ENCODE peak calls at places on chromosomes 2 and 18, in eight cellular contexts. One of them, this sample, is unnamed.
A peak's percentile ranks its signal among the peaks of the same experiment; 100 is the strongest.

GRCh38 chr2:127012868-127013267 is 94.1 kb downstream of the BIN1 start:
- DNase-seq in heart right ventricle: no peak
- DNase-seq in neural progenitor cell: no peak
- DNase-seq in AG10803: peak; percentile 6
- DNase-seq in CD4-positive, alpha-beta memory T cell: no peak
- DNase-seq in naive thymus-derived CD4-positive, alpha-beta T cell: no peak
- DNase-seq in astrocyte: no peak
- DNase-seq in right atrium auricular region: no peak
- DNase-seq in this sample: no peak

GRCh38 chr2:126776255-126776654 is 120.3 kb downstream of the GYPC start:
- DNase-seq in heart right ventricle: peak; percentile 30
- DNase-seq in neural progenitor cell: peak; percentile 9
- DNase-seq in AG10803: no peak
- DNase-seq in CD4-positive, alpha-beta memory T cell: no peak
- DNase-seq in naive thymus-derived CD4-positive, alpha-beta T cell: no peak
- DNase-seq in astrocyte: no peak
- DNase-seq in right atrium auricular region: no peak
- DNase-seq in this sample: no peak

GRCh38 chr2:238700506-238701050 is 147.3 kb upstream of the TWIST2 start:
- DNase-seq in heart right ventricle: no peak
- DNase-seq in neural progenitor cell: no peak
- DNase-seq in AG10803: no peak
- DNase-seq in CD4-positive, alpha-beta memory T cell: no peak
- DNase-seq in naive thymus-derived CD4-positive, alpha-beta T cell: no peak
- DNase-seq in astrocyte: no peak
- DNase-seq in right atrium auricular region: peak; percentile 57
- DNase-seq in this sample: no peak

GRCh38 chr18:46067431-46068007 is 4.5 kb downstream of the PSTPIP2 start:
- DNase-seq in heart right ventricle: no peak
- DNase-seq in neural progenitor cell: no peak
- DNase-seq in AG10803: no peak
- DNase-seq in CD4-positive, alpha-beta memory T cell: no peak
- DNase-seq in naive thymus-derived CD4-positive, alpha-beta T cell: no peak
- DNase-seq in astrocyte: no peak
- DNase-seq in right atrium auricular region: no peak
- DNase-seq in this sample: peak; percentile 13

GRCh38 chr18:25853716-25854465 is 236.5 kb downstream of the SS18 start:
- DNase-seq in heart right ventricle: no peak
- DNase-seq in neural progenitor cell: no peak
- DNase-seq in AG10803: no peak
- DNase-seq in CD4-positive, alpha-beta memory T cell: no peak
- DNase-seq in naive thymus-derived CD4-positive, alpha-beta T cell: no peak
- DNase-seq in astrocyte: peak; percentile 9
- DNase-seq in right atrium auricular region: no peak
- DNase-seq in this sample: no peak

GRCh38 chr2:66581461-66582363 is 146.8 kb downstream of the MEIS1 start:
- DNase-seq in heart right ventricle: peak; percentile 17
- DNase-seq in neural progenitor cell: peak; percentile 61
- DNase-seq in AG10803: peak; percentile 21
- DNase-seq in CD4-positive, alpha-beta memory T cell: no peak
- DNase-seq in naive thymus-derived CD4-positive, alpha-beta T cell: no peak
- DNase-seq in astrocyte: no peak
- DNase-seq in right atrium auricular region: no peak
- DNase-seq in this sample: no peak

GRCh38 chr2:185934232-185934631 is 195.6 kb downstream of the FSIP2 start:
- DNase-seq in heart right ventricle: no peak
- DNase-seq in neural progenitor cell: no peak
- DNase-seq in AG10803: no peak
- DNase-seq in CD4-positive, alpha-beta memory T cell: no peak
- DNase-seq in naive thymus-derived CD4-positive, alpha-beta T cell: no peak
- DNase-seq in astrocyte: no peak
- DNase-seq in right atrium auricular region: no peak
- DNase-seq in this sample: no peak

GRCh38 chr18:27042177-27042576 is 142.9 kb downstream of the CHST9 start:
- DNase-seq in heart right ventricle: no peak
- DNase-seq in neural progenitor cell: no peak
- DNase-seq in AG10803: no peak
- DNase-seq in CD4-positive, alpha-beta memory T cell: no peak
- DNase-seq in naive thymus-derived CD4-positive, alpha-beta T cell: no peak
- DNase-seq in astrocyte: no peak
- DNase-seq in right atrium auricular region: no peak
- DNase-seq in this sample: no peak

GRCh38 chr2:67599561-67599960 is 202.4 kb downstream of the ETAA1 start:
- DNase-seq in heart right ventricle: no peak
- DNase-seq in neural progenitor cell: no peak
- DNase-seq in AG10803: no peak
- DNase-seq in CD4-positive, alpha-beta memory T cell: no peak
- DNase-seq in naive thymus-derived CD4-positive, alpha-beta T cell: no peak
- DNase-seq in astrocyte: no peak
- DNase-seq in right atrium auricular region: no peak
- DNase-seq in this sample: no peak

GRCh38 chr2:101342625-101343008 is 34.1 kb upstream of the RNF149 start:
- DNase-seq in heart right ventricle: no peak
- DNase-seq in neural progenitor cell: no peak
- DNase-seq in AG10803: no peak
- DNase-seq in CD4-positive, alpha-beta memory T cell: no peak
- DNase-seq in naive thymus-derived CD4-positive, alpha-beta T cell: no peak
- DNase-seq in astrocyte: no peak
- DNase-seq in right atrium auricular region: no peak
- DNase-seq in this sample: no peak

GRCh38 chr2:157785866-157786662 is 90.1 kb downstream of the ACVR1 start:
- DNase-seq in heart right ventricle: no peak
- DNase-seq in neural progenitor cell: no peak
- DNase-seq in AG10803: no peak
- DNase-seq in CD4-positive, alpha-beta memory T cell: no peak
- DNase-seq in naive thymus-derived CD4-positive, alpha-beta T cell: no peak
- DNase-seq in astrocyte: peak; percentile 67
- DNase-seq in right atrium auricular region: no peak
- DNase-seq in this sample: no peak

GRCh38 chr18:46411862-46412690 is 244.9 kb downstream of the LOXHD1 start:
- DNase-seq in heart right ventricle: peak; percentile 40
- DNase-seq in neural progenitor cell: no peak
- DNase-seq in AG10803: no peak
- DNase-seq in CD4-positive, alpha-beta memory T cell: no peak
- DNase-seq in naive thymus-derived CD4-positive, alpha-beta T cell: no peak
- DNase-seq in astrocyte: peak; percentile 16
- DNase-seq in right atrium auricular region: peak; percentile 62
- DNase-seq in this sample: no peak

GRCh38 chr18:59861009-59861408 is 38.8 kb upstream of the PMAIP1 start:
- DNase-seq in heart right ventricle: no peak
- DNase-seq in neural progenitor cell: no peak
- DNase-seq in AG10803: no peak
- DNase-seq in CD4-positive, alpha-beta memory T cell: no peak
- DNase-seq in naive thymus-derived CD4-positive, alpha-beta T cell: no peak
- DNase-seq in astrocyte: peak; percentile 64
- DNase-seq in right atrium auricular region: no peak
- DNase-seq in this sample: no peak

GRCh38 chr2:239305771-239306170 is 95.0 kb downstream of the HDAC4 start:
- DNase-seq in heart right ventricle: no peak
- DNase-seq in neural progenitor cell: no peak
- DNase-seq in AG10803: no peak
- DNase-seq in CD4-positive, alpha-beta memory T cell: no peak
- DNase-seq in naive thymus-derived CD4-positive, alpha-beta T cell: no peak
- DNase-seq in astrocyte: no peak
- DNase-seq in right atrium auricular region: no peak
- DNase-seq in this sample: no peak

GRCh38 chr2:84427235-84428138 is 31.6 kb downstream of the SUCLG1 start:
- DNase-seq in heart right ventricle: no peak
- DNase-seq in neural progenitor cell: no peak
- DNase-seq in AG10803: peak; percentile 79
- DNase-seq in CD4-positive, alpha-beta memory T cell: no peak
- DNase-seq in naive thymus-derived CD4-positive, alpha-beta T cell: no peak
- DNase-seq in astrocyte: peak; percentile 67
- DNase-seq in right atrium auricular region: no peak
- DNase-seq in this sample: no peak

GRCh38 chr2:45627911-45628310 is 16.8 kb upstream of the SRBD1 start:
- DNase-seq in heart right ventricle: no peak
- DNase-seq in neural progenitor cell: no peak
- DNase-seq in AG10803: peak; percentile 67
- DNase-seq in CD4-positive, alpha-beta memory T cell: no peak
- DNase-seq in naive thymus-derived CD4-positive, alpha-beta T cell: no peak
- DNase-seq in astrocyte: peak; percentile 58
- DNase-seq in right atrium auricular region: no peak
- DNase-seq in this sample: no peak

GRCh38 chr2:109457366-109457765 is 156.4 kb downstream of the SEPTIN10 start:
- DNase-seq in heart right ventricle: no peak
- DNase-seq in neural progenitor cell: no peak
- DNase-seq in AG10803: no peak
- DNase-seq in CD4-positive, alpha-beta memory T cell: no peak
- DNase-seq in naive thymus-derived CD4-positive, alpha-beta T cell: no peak
- DNase-seq in astrocyte: no peak
- DNase-seq in right atrium auricular region: no peak
- DNase-seq in this sample: no peak

GRCh38 chr2:191243154-191243553 is 2.0 kb upstream of the MYO1B start:
- DNase-seq in heart right ventricle: no peak
- DNase-seq in neural progenitor cell: no peak
- DNase-seq in AG10803: no peak
- DNase-seq in CD4-positive, alpha-beta memory T cell: no peak
- DNase-seq in naive thymus-derived CD4-positive, alpha-beta T cell: no peak
- DNase-seq in astrocyte: no peak
- DNase-seq in right atrium auricular region: no peak
- DNase-seq in this sample: no peak

GRCh38 chr18:8844721-8845148 is 139.4 kb downstream of the MTCL1 start:
- DNase-seq in heart right ventricle: no peak
- DNase-seq in neural progenitor cell: no peak
- DNase-seq in AG10803: no peak
- DNase-seq in CD4-positive, alpha-beta memory T cell: no peak
- DNase-seq in naive thymus-derived CD4-positive, alpha-beta T cell: no peak
- DNase-seq in astrocyte: peak; percentile 68
- DNase-seq in right atrium auricular region: no peak
- DNase-seq in this sample: no peak

GRCh38 chr18:54269924-54270844 is 867 bp downstream of the POLI start:
- DNase-seq in heart right ventricle: no peak
- DNase-seq in neural progenitor cell: peak; percentile 37
- DNase-seq in AG10803: peak; percentile 36
- DNase-seq in CD4-positive, alpha-beta memory T cell: peak; percentile 42
- DNase-seq in naive thymus-derived CD4-positive, alpha-beta T cell: peak; percentile 28
- DNase-seq in astrocyte: peak; percentile 29
- DNase-seq in right atrium auricular region: no peak
- DNase-seq in this sample: peak; percentile 57

GRCh38 chr18:73923866-73924265 is 223.8 kb downstream of the FBXO15 start:
- DNase-seq in heart right ventricle: no peak
- DNase-seq in neural progenitor cell: no peak
- DNase-seq in AG10803: peak; percentile 45
- DNase-seq in CD4-positive, alpha-beta memory T cell: no peak
- DNase-seq in naive thymus-derived CD4-positive, alpha-beta T cell: no peak
- DNase-seq in astrocyte: no peak
- DNase-seq in right atrium auricular region: no peak
- DNase-seq in this sample: no peak

GRCh38 chr2:170818294-170819104 is 1.8 kb downstream of the GAD1 start:
- DNase-seq in heart right ventricle: no peak
- DNase-seq in neural progenitor cell: peak; percentile 44
- DNase-seq in AG10803: no peak
- DNase-seq in CD4-positive, alpha-beta memory T cell: no peak
- DNase-seq in naive thymus-derived CD4-positive, alpha-beta T cell: no peak
- DNase-seq in astrocyte: no peak
- DNase-seq in right atrium auricular region: no peak
- DNase-seq in this sample: no peak

GRCh38 chr2:170815746-170816498 is 765 bp upstream of the GAD1 start:
- DNase-seq in heart right ventricle: peak; percentile 48
- DNase-seq in neural progenitor cell: peak; percentile 94
- DNase-seq in AG10803: peak; percentile 24
- DNase-seq in CD4-positive, alpha-beta memory T cell: peak; percentile 55
- DNase-seq in naive thymus-derived CD4-positive, alpha-beta T cell: peak; percentile 41
- DNase-seq in astrocyte: peak; percentile 16
- DNase-seq in right atrium auricular region: no peak
- DNase-seq in this sample: no peak

GRCh38 chr2:170817247-170817998 is 736 bp downstream of the GAD1 start:
- DNase-seq in heart right ventricle: no peak
- DNase-seq in neural progenitor cell: peak; percentile 56
- DNase-seq in AG10803: peak; percentile 33
- DNase-seq in CD4-positive, alpha-beta memory T cell: no peak
- DNase-seq in naive thymus-derived CD4-positive, alpha-beta T cell: no peak
- DNase-seq in astrocyte: peak; percentile 29
- DNase-seq in right atrium auricular region: no peak
- DNase-seq in this sample: no peak

GRCh38 chr2:170816499-170817246 is at the start of gene GAD1:
- DNase-seq in heart right ventricle: peak; percentile 72
- DNase-seq in neural progenitor cell: peak; percentile 82
- DNase-seq in AG10803: peak; percentile 76
- DNase-seq in CD4-positive, alpha-beta memory T cell: no peak
- DNase-seq in naive thymus-derived CD4-positive, alpha-beta T cell: peak; percentile 37
- DNase-seq in astrocyte: peak; percentile 23
- DNase-seq in right atrium auricular region: no peak
- DNase-seq in this sample: peak; percentile 22

GRCh38 chr2:170817999-170818293 is 1.3 kb downstream of the GAD1 start:
- DNase-seq in heart right ventricle: no peak
- DNase-seq in neural progenitor cell: peak; percentile 76
- DNase-seq in AG10803: peak; percentile 32
- DNase-seq in CD4-positive, alpha-beta memory T cell: no peak
- DNase-seq in naive thymus-derived CD4-positive, alpha-beta T cell: no peak
- DNase-seq in astrocyte: peak; percentile 10
- DNase-seq in right atrium auricular region: no peak
- DNase-seq in this sample: no peak
- H3K4me3 ChIP-seq in heart right ventricle: peak overlapping the region; percentile 41
- H3K4me3 ChIP-seq in neural progenitor cell: peak overlapping the region; percentile 60
- H3K4me3 ChIP-seq in AG10803: peak overlapping the region; percentile 72
- H3K4me3 ChIP-seq in CD4-positive, alpha-beta memory T cell: peak overlapping the region; percentile 43
- H3K4me3 ChIP-seq in naive thymus-derived CD4-positive, alpha-beta T cell: peak overlapping the region; percentile 42
- H3K4me3 ChIP-seq in astrocyte: peak overlapping the region; percentile 49
- H3K4me3 ChIP-seq in right atrium auricular region: no peak overlapping the region
- H3K4me3 ChIP-seq in this sample: peak overlapping the region; percentile 23

GRCh38 chr2:152694161-152694661 is 23.1 kb downstream of the PRPF40A start:
- DNase-seq in heart right ventricle: no peak
- DNase-seq in neural progenitor cell: no peak
- DNase-seq in AG10803: peak; percentile 64
- DNase-seq in CD4-positive, alpha-beta memory T cell: peak; percentile 18
- DNase-seq in naive thymus-derived CD4-positive, alpha-beta T cell: no peak
- DNase-seq in astrocyte: peak; percentile 87
- DNase-seq in right atrium auricular region: no peak
- DNase-seq in this sample: no peak
- H3K4me3 ChIP-seq in heart right ventricle: peak overlapping the region; percentile 4
- H3K4me3 ChIP-seq in neural progenitor cell: no peak overlapping the region
- H3K4me3 ChIP-seq in AG10803: peak overlapping the region; percentile 37
- H3K4me3 ChIP-seq in CD4-positive, alpha-beta memory T cell: peak overlapping the region; percentile 36
- H3K4me3 ChIP-seq in naive thymus-derived CD4-positive, alpha-beta T cell: peak overlapping the region; percentile 34
- H3K4me3 ChIP-seq in astrocyte: peak overlapping the region; percentile 59
- H3K4me3 ChIP-seq in right atrium auricular region: no peak overlapping the region
- H3K4me3 ChIP-seq in this sample: no peak overlapping the region

GRCh38 chr2:172606285-172606684 is 50.4 kb downstream of the PDK1 start:
- DNase-seq in heart right ventricle: no peak
- DNase-seq in neural progenitor cell: no peak
- DNase-seq in AG10803: peak; percentile 77
- DNase-seq in CD4-positive, alpha-beta memory T cell: no peak
- DNase-seq in naive thymus-derived CD4-positive, alpha-beta T cell: no peak
- DNase-seq in astrocyte: peak; percentile 11
- DNase-seq in right atrium auricular region: no peak
- DNase-seq in this sample: no peak
- H3K4me3 ChIP-seq in heart right ventricle: no peak overlapping the region
- H3K4me3 ChIP-seq in neural progenitor cell: no peak overlapping the region
- H3K4me3 ChIP-seq in AG10803: no peak overlapping the region
- H3K4me3 ChIP-seq in CD4-positive, alpha-beta memory T cell: no peak overlapping the region
- H3K4me3 ChIP-seq in naive thymus-derived CD4-positive, alpha-beta T cell: no peak overlapping the region
- H3K4me3 ChIP-seq in astrocyte: no peak overlapping the region
- H3K4me3 ChIP-seq in right atrium auricular region: no peak overlapping the region
- H3K4me3 ChIP-seq in this sample: no peak overlapping the region

DNA sequence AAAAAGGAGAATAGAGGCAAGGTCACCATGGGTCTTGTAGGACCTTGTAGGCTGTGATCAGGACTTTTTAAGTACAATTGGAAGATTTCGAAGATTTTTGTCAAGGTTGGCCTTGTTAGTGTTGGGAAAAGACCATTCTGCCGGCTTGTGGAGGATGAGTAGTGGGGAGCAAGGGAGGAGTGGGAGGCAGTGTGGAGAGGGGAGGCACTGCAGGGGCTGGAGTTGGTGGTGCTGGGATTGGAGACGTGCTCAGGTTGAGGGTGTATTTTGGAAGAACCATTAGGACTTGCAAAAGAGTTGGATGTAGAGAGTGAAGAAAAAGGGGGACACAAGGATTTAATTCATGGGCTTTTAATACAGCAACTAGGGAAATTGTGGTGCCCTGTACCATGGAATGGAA is 397.1 kb downstream of the TSN start:
- DNase-seq in heart right ventricle: no peak
- DNase-seq in neural progenitor cell: no peak
- DNase-seq in AG10803: no peak
- DNase-seq in CD4-positive, alpha-beta memory T cell: no peak
- DNase-seq in naive thymus-derived CD4-positive, alpha-beta T cell: no peak
- DNase-seq in astrocyte: no peak
- DNase-seq in right atrium auricular region: no peak
- DNase-seq in this sample: no peak
- H3K4me3 ChIP-seq in heart right ventricle: no peak overlapping the region
- H3K4me3 ChIP-seq in neural progenitor cell: no peak overlapping the region
- H3K4me3 ChIP-seq in AG10803: no peak overlapping the region
- H3K4me3 ChIP-seq in CD4-positive, alpha-beta memory T cell: no peak overlapping the region
- H3K4me3 ChIP-seq in naive thymus-derived CD4-positive, alpha-beta T cell: no peak overlapping the region
- H3K4me3 ChIP-seq in astrocyte: no peak overlapping the region
- H3K4me3 ChIP-seq in right atrium auricular region: no peak overlapping the region
- H3K4me3 ChIP-seq in this sample: no peak overlapping the region

This sample was measured in GM12864.